ENCODE peak calls at places on chromosomes 11 and 22, in five cellular contexts. Q is AG04450, H is sigmoid colon, N is coronary artery, L is kidney. R is an unnamed sample.

GRCh38 chr11:69949327-69949726 is 128.8 kb upstream of the ANO1 start:
- DNase-seq in Q (no peak), N (no peak), H (no peak), L (peak), R (no peak)

GRCh38 chr22:37750596-37751162 is 53.8 kb downstream of the TRIOBP start:
- DNase-seq in H (no peak), L (peak), N (no peak), Q (no peak), R (no peak)

GRCh38 chr22:23099525-23099792 is 29.1 kb downstream of the GNAZ start:
- DNase-seq in H (no peak), N (no peak), L (no peak), Q (no peak), R (no peak)

GRCh38 chr11:65651589-65652510 is 10.9 kb downstream of the RELA start:
- DNase-seq in Q (no peak), H (peak), N (peak), L (peak), R (peak)

GRCh38 chr11:11849127-11849746 is 7.5 kb downstream of the USP47 start:
- DNase-seq in L (no peak), H (no peak), Q (no peak), N (no peak), R (no peak)

GRCh38 chr11:41201156-41201555 is 258.3 kb downstream of the LRRC4C start:
- DNase-seq in H (no peak), N (no peak), Q (no peak), L (no peak), R (no peak)

GRCh38 chr11:76524919-76525318 is 80.1 kb downstream of the EMSY start:
- DNase-seq in L (no peak), H (no peak), N (no peak), Q (no peak), R (no peak)

GRCh38 chr11:85874265-85874664 is 19.1 kb downstream of the CCDC83 start:
- DNase-seq in L (no peak), Q (no peak), N (no peak), H (no peak), R (no peak)

GRCh38 chr11:89521792-89522191 is 30.6 kb upstream of the NOX4 start:
- DNase-seq in N (no peak), Q (no peak), H (no peak), L (no peak), R (no peak)
- H3K27ac ChIP-seq in N (no peak), Q (no peak), H (no peak), L (no peak), R (no peak)

DNA sequence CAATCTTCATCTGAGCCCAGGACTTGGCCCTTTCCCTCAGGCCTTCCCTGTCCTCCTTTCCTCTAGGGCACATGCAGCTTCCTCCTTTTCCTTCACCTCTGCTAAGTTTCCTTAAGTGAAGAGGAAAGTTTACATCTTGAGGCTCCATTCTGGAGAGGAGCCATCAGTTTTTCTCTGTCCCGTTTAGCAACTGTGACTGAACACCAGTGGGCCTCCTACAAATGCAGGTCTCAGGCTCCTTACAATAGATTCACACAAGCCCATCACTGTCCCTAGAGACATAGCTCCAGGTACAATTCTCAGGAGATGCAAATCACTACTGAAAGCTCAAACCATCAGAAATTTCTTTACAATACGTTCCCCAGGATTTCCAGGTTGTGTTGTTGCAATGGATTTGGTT is 23.3 kb upstream of the LYVE1 start:
- DNase-seq in Q (no peak), N (no peak), L (no peak), H (no peak), R (no peak)
- H3K4me3 ChIP-seq in Q (no peak), N (no peak), L (no peak), H (no peak), R (no peak)

DNA sequence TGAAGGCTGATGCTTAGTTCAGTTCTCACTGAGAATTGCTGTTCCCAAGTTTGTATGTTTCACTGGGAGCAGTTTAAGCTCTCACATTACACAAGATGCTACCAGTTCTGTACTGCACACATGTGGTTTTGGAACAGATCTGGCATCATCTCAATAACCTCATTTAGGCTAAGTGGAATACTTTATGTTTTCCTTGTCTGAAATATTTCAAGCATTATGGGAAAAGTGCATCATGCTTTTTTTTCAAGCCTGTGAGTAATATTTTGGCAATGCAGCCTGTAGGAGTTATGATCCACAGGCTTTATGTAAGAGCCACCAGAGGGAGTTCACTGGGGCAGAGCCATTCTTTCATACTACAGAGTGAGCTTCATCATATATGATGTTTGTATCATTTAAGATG is 141.5 kb downstream of the OR4C45 start:
- DNase-seq in H (no peak), N (no peak), L (no peak), Q (no peak), R (no peak)
- TF ChIP-seq CTCF in H (peak), N (no peak), L (no peak), Q (no peak), R (no peak)

GRCh38 chr22:26708256-26709009 is 51.0 kb downstream of the MIAT start:
- DNase-seq in H (no peak), L (no peak), N (no peak), Q (no peak), R (no peak)

GRCh38 chr22:26709617-26710390 is 52.4 kb downstream of the MIAT start:
- DNase-seq in H (no peak), Q (peak), L (no peak), N (no peak), R (no peak)

GRCh38 chr22:26713823-26714449 is 56.5 kb downstream of the MIAT start:
- DNase-seq in H (no peak), N (no peak), Q (no peak), L (no peak), R (no peak)

GRCh38 chr22:26712158-26712557 is 54.8 kb downstream of the MIAT start:
- DNase-seq in L (no peak), N (no peak), Q (no peak), H (no peak), R (no peak)

GRCh38 chr22:26711205-26711958 is 54.0 kb downstream of the MIAT start:
- DNase-seq in H (no peak), N (no peak), Q (peak), L (no peak), R (no peak)
- H3K27ac ChIP-seq in H (no peak), N (no peak), Q (peak), L (no peak), R (no peak)

GRCh38 chr11:95232666-95233065 is 1.7 kb upstream of the SESN3 start:
- DNase-seq in L (no peak), Q (no peak), H (no peak), N (no peak), R (no peak)
- H3K4me3 ChIP-seq in L (peak), Q (no peak), H (peak), N (peak), R (peak)

GRCh38 chr11:36622431-36623136 is 24.5 kb upstream of the RAG2 start:
- DNase-seq in Q (peak), N (no peak), H (no peak), L (no peak), R (no peak)
- TF ChIP-seq CTCF in Q (peak), N (peak), H (peak), L (peak), R (no peak)

DNA sequence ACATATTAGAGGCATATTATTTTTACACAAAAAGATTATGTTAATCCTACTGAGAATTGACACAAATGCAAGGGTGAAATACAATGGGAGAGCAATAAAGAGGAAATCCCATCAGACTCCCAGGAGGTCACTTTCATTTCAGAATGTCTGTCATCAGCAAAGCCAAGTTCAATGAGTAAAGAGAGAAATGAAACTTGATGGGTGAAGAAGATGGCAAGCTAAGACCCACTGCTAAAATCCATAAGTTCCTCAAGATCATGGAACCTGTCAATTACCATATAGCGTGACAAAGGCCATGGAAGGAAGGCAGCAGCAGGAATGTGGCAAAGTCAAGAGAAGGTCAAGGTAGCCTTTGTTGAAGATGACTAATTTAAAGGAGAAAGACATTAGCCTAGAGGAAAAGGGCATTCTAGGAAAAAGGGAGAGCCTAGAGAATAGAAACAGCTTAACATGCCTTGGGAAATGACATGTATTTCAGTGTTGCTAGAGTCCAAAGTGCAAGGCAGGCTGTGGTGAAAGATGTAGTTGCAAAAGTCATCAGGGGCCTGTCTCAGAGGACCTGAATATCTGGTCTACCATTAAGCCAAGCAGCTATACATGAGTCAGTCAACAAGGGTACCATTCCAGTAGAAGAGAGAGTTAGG is 43.1 kb downstream of the FAM168A start:
- DNase-seq in Q (no peak), N (no peak), H (no peak), L (no peak), R (no peak)
- H3K27ac ChIP-seq in Q (no peak), N (no peak), H (no peak), L (no peak), R (no peak)

R was measured in breast epithelium.